ENCODE peak calls at places on chromosome 18, in seven cellular contexts. Y, Z, A, G, O, T and M are unnamed samples.

GRCh38 chr18:59029663-59030421 is 109.8 kb upstream of the SEC11C start:
- DNase-seq in Y (no peak), Z (no peak), A (no peak), G (peak; percentile 68), O (no peak), T (no peak), M (no peak)

GRCh38 chr18:45503988-45504387 is 111.3 kb upstream of the SLC14A2 start:
- DNase-seq in Y (no peak), Z (no peak), A (no peak), G (no peak), O (no peak), T (no peak), M (no peak)

GRCh38 chr18:6401687-6402086 is 13.0 kb downstream of the L3MBTL4 start:
- DNase-seq in Y (no peak), Z (peak; percentile 5), A (no peak), G (no peak), O (no peak), T (no peak), M (no peak)

GRCh38 chr18:4854664-4855063 is 342.4 kb downstream of the AKAIN1 start:
- DNase-seq in Y (no peak), Z (no peak), A (no peak), G (no peak), O (no peak), T (no peak), M (no peak)

GRCh38 chr18:5515007-5515744 is 28.6 kb downstream of the EPB41L3 start:
- DNase-seq in Y (no peak), Z (no peak), A (no peak), G (no peak), O (no peak), T (no peak), M (no peak)

GRCh38 chr18:1370552-1370951 is 465.9 kb downstream of the ADCYAP1 start:
- DNase-seq in Y (no peak), Z (no peak), A (no peak), G (no peak), O (no peak), T (no peak), M (no peak)

GRCh38 chr18:38693085-38693484 is 1127.5 kb upstream of the CELF4 start:
- DNase-seq in Y (no peak), Z (no peak), A (no peak), G (no peak), O (no peak), T (no peak), M (no peak)

GRCh38 chr18:67519582-67519981 is 3.1 kb upstream of the DSEL start:
- DNase-seq in Y (no peak), Z (no peak), A (no peak), G (no peak), O (no peak), T (no peak), M (no peak)

GRCh38 chr18:41490861-41491260 is 464.2 kb upstream of the PIK3C3 start:
- DNase-seq in Y (no peak), Z (no peak), A (no peak), G (no peak), O (no peak), T (no peak), M (no peak)

GRCh38 chr18:3671181-3671580 is 221.2 kb downstream of the TGIF1 start:
- DNase-seq in Y (peak; percentile 81), Z (no peak), A (no peak), G (no peak), O (no peak), T (no peak), M (no peak)

GRCh38 chr18:79617521-79618500 is 61.8 kb upstream of the CTDP1 start:
- DNase-seq in Y (no peak), Z (no peak), A (peak; percentile 7), G (peak; percentile 79), O (no peak), T (no peak), M (no peak)

GRCh38 chr18:28267878-28268625 is 91.1 kb upstream of the CDH2 start:
- DNase-seq in Y (peak; percentile 5), Z (no peak), A (no peak), G (no peak), O (no peak), T (no peak), M (no peak)

GRCh38 chr18:32974421-32975165 is 201.8 kb upstream of the KLHL14 start:
- DNase-seq in Y (no peak), Z (no peak), A (no peak), G (no peak), O (no peak), T (no peak), M (no peak)

GRCh38 chr18:55076643-55077218 is 117.5 kb upstream of the CCDC68 start:
- DNase-seq in Y (no peak), Z (no peak), A (no peak), G (no peak), O (no peak), T (no peak), M (peak; percentile 83)

GRCh38 chr18:22088029-22088428 is 81.4 kb upstream of the GATA6 start:
- DNase-seq in Y (no peak), Z (peak; percentile 73), A (peak; percentile 87), G (no peak), O (no peak), T (no peak), M (no peak)

GRCh38 chr18:23935804-23936203 is 78.8 kb upstream of the TTC39C start:
- DNase-seq in Y (no peak), Z (no peak), A (no peak), G (no peak), O (no peak), T (no peak), M (no peak)

GRCh38 chr18:45775241-45775676 is 50.2 kb upstream of the SIGLEC15 start:
- DNase-seq in Y (peak; percentile 85), Z (peak; percentile 60), A (peak; percentile 66), G (peak; percentile 94), O (no peak), T (peak; percentile 23), M (peak; percentile 96)

GRCh38 chr18:62328775-62329525 is 3.8 kb downstream of the TNFRSF11A start:
- DNase-seq in Y (no peak), Z (no peak), A (no peak), G (no peak), O (no peak), T (no peak), M (no peak)

GRCh38 chr18:48819276-48819675 is 131.5 kb downstream of the SMAD7 start:
- DNase-seq in Y (no peak), Z (no peak), A (peak; percentile 1), G (peak; percentile 63), O (no peak), T (no peak), M (no peak)

GRCh38 chr18:76892832-76893231 is 70.5 kb downstream of the ZNF236 start:
- DNase-seq in Y (no peak), Z (no peak), A (no peak), G (no peak), O (no peak), T (no peak), M (no peak)

GRCh38 chr18:76896677-76897076 is 74.3 kb downstream of the ZNF236 start:
- DNase-seq in Y (no peak), Z (no peak), A (no peak), G (no peak), O (no peak), T (no peak), M (no peak)

GRCh38 chr18:76894947-76895346 is 72.6 kb downstream of the ZNF236 start:
- DNase-seq in Y (no peak), Z (no peak), A (no peak), G (no peak), O (no peak), T (no peak), M (no peak)

GRCh38 chr18:76897257-76897656 is 74.9 kb downstream of the ZNF236 start:
- DNase-seq in Y (no peak), Z (no peak), A (no peak), G (no peak), O (no peak), T (no peak), M (no peak)

GRCh38 chr18:76895498-76895897 is 73.1 kb downstream of the ZNF236 start:
- DNase-seq in Y (no peak), Z (no peak), A (no peak), G (no peak), O (no peak), T (no peak), M (no peak)
- TF ChIP-seq CTCF in Y (no peak), Z (no peak), A (no peak), G (no peak), O (no peak), T (no peak), M (no peak)

GRCh38 chr18:76496200-76496890 is 1.3 kb upstream of the ZNF516 start:
- DNase-seq in Y (peak; percentile 47), Z (peak; percentile 76), A (peak; percentile 57), G (peak; percentile 95), O (no peak), T (peak; percentile 16), M (no peak)
- TF ChIP-seq POLR2A in Y (no peak), Z (no peak), A (peak; percentile 33), G (no peak), O (no peak), T (no peak), M (no peak)

DNA sequence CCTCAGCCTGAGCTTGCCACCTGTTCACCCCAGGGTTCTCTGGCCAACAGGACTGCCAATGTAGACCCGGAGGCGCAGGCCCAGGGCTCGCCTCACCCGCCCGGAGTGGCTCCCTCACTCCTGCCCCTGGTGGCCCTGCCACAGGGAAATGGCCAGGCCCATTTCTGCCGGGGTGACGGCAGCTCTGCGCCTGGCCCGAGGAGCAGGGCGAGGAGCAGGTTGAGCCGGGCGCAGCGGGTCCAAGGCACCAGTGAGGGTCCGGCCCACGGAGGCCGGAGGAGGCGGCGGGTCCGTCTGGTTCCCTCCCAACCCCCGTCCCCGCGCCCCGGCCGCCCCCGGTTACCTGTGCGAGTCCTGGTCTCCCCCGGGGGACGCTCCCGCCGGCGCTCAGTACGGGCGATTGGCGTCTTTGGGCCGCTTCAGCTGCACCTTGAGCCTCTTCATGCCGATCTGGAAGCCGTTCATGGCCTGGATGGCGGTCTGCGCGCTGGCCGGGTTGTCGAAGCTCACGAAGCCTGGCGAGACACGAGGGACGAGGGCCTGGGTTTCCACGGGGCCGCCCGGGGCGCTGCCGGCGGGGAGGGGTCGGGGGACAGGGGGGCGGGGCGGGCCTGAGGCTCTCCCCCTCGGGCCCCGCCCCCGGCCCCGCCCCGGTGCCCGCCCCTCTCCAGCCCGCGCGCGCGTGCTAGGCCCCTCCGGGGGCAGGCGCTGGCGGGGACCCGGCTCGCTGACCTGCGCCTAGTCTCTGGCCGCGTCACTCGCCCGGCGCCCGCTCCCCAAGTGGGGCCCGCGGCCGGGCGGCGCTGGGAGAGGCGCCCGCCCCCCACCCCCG is 312.0 kb downstream of the CELF4 start:
- DNase-seq in Y (no peak), Z (peak; percentile 4), A (peak; percentile 70), G (no peak), O (no peak), T (peak; percentile 100), M (no peak)
- TF ChIP-seq CTCF in Y (no peak), Z (no peak), A (no peak), G (no peak), O (no peak), T (no peak), M (no peak)

GRCh38 chr18:73639788-73640187 is 507.8 kb downstream of the FBXO15 start:
- DNase-seq in Y (no peak), Z (no peak), A (no peak), G (no peak), O (no peak), T (no peak), M (no peak)

GRCh38 chr18:73638709-73639108 is 508.9 kb downstream of the FBXO15 start:
- DNase-seq in Y (no peak), Z (no peak), A (no peak), G (no peak), O (no peak), T (no peak), M (no peak)

DNA sequence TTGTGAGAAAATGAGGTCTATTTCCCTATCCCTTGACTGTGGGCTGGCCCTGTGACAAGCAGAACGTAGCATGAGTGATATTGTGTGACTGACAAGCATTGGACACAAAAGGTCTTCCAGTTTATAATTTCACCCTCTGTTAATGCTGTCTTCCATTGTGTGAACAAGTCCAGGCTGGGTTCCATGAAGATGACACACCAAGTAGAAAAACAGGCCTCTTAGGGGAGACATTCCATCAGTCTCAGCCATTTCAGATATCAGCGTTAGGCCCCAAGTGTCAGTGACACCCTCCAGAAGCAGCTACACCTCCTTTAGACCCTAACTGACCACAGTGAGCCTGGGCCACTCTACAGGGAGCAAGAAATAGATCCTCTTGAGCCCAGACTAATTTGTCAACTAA is 511.3 kb downstream of the FBXO15 start:
- DNase-seq in Y (no peak), Z (no peak), A (no peak), G (no peak), O (no peak), T (no peak), M (no peak)
- TF ChIP-seq POLR2A in Y (no peak), Z (no peak), A (no peak), G (no peak), O (no peak), T (no peak), M (no peak)